ENCODE peak calls at places on chromosomes 13 and 19, in four cellular contexts. Q, X, Z and W are unnamed samples.

GRCh38 chr13:114151031-114151430 is 18.6 kb upstream of the RASA3 start:
- DNase-seq in X (no peak), Q (no peak), Z (no peak), W (no peak)

GRCh38 chr19:51799311-51799997 is 4.5 kb downstream of the FPR3 start:
- DNase-seq in Z (peak), X (no peak), Q (peak), W (peak)

GRCh38 chr19:49746206-49746958 is 16.7 kb downstream of the TSKS start:
- DNase-seq in X (peak), Z (peak), Q (peak), W (peak)

GRCh38 chr19:1259873-1260748 is 9.0 kb upstream of the CIRBP start:
- DNase-seq in Q (peak), Z (no peak), X (peak), W (peak)

GRCh38 chr13:48739346-48740037 is 85.8 kb downstream of the CYSLTR2 start:
- DNase-seq in Q (no peak), X (no peak), Z (no peak), W (no peak)

GRCh38 chr13:102617697-102618350 is 21.0 kb downstream of the TPP2 start:
- DNase-seq in X (no peak), Z (no peak), Q (no peak), W (no peak)

GRCh38 chr19:32254128-32254527 is 91.3 kb upstream of the ZNF507 start:
- DNase-seq in Q (no peak), Z (no peak), X (no peak), W (no peak)

GRCh38 chr13:38703255-38703654 is 16.4 kb downstream of the FREM2 start:
- DNase-seq in X (no peak), Z (no peak), Q (peak), W (no peak)

GRCh38 chr19:32287811-32288227 is 57.6 kb upstream of the ZNF507 start:
- DNase-seq in Z (peak), Q (peak), X (no peak), W (no peak)

GRCh38 chr19:1154731-1155351 is 19.2 kb downstream of the SBNO2 start:
- DNase-seq in Z (peak), Q (peak), X (no peak), W (peak)

GRCh38 chr13:101332583-101332982 is 83.7 kb downstream of the NALCN start:
- DNase-seq in Q (no peak), X (no peak), Z (no peak), W (no peak)

GRCh38 chr13:71871844-71872243 is 4.8 kb upstream of the DACH1 start:
- DNase-seq in Q (no peak), Z (no peak), X (no peak), W (no peak)

GRCh38 chr19:45356760-45357444 is 13.5 kb downstream of the ERCC2 start:
- DNase-seq in X (no peak), Q (no peak), Z (no peak), W (no peak)